ENCODE peak calls at places on chromosomes 12 and 14, in ten cellular contexts. W is neuronal stem cell; Q is ACHN; T is stromal cell of bone marrow; J is left cardiac atrium; K is astrocyte of the cerebellum; O is retinal pigment epithelial cell; A is activated gamma-delta T cell treated with Interleukin-2 at 50 U/mL for 16 hours; X is stimulated activated CD4-positive, alpha-beta T cell treated with anti-CD3 and anti-CD28 coated beads, Interleukin-15, amount 100 ng/mL, for 24 hours; V is stimulated activated naive CD4-positive, alpha-beta T cell. P is an unnamed sample.

GRCh38 chr12:122980192-122981035 is at the start of gene ARL6IP4:
- DNase-seq in W (peak), V (peak), O (no peak), Q (peak), A (peak), K (no peak), J (peak), T (no peak), X (peak), P (no peak)

GRCh38 chr14:89639687-89640086 is 222.7 kb upstream of the FOXN3 start:
- DNase-seq in X (no peak), J (no peak), K (no peak), A (no peak), O (no peak), W (no peak), Q (no peak), V (no peak), T (no peak), P (no peak)

GRCh38 chr12:130770413-130771028 is 54.4 kb upstream of the RIMBP2 start:
- DNase-seq in O (no peak), K (no peak), J (no peak), V (no peak), T (no peak), Q (no peak), A (no peak), W (no peak), X (no peak), P (no peak)

GRCh38 chr14:65179918-65180724 is 77.8 kb upstream of the MAX start:
- DNase-seq in J (peak), Q (peak), W (no peak), O (peak), K (peak), V (no peak), X (peak), A (no peak), T (peak), P (peak)

GRCh38 chr12:55697686-55698085 is 10.0 kb downstream of the ITGA7 start:
- DNase-seq in T (no peak), Q (no peak), K (no peak), J (no peak), A (no peak), O (no peak), V (no peak), W (no peak), X (no peak), P (no peak)

GRCh38 chr12:101933866-101934514 is 56.6 kb downstream of the DRAM1 start:
- DNase-seq in Q (no peak), O (no peak), V (no peak), W (no peak), X (no peak), A (no peak), K (no peak), J (peak), T (no peak), P (no peak)

GRCh38 chr12:1692895-1693294 is 2.0 kb downstream of the ADIPOR2 start:
- DNase-seq in J (no peak), V (no peak), O (no peak), A (no peak), Q (no peak), W (no peak), T (no peak), K (no peak), X (no peak), P (no peak)

GRCh38 chr12:31928246-31929139 is 30.7 kb upstream of the RESF1 start:
- DNase-seq in J (no peak), O (no peak), K (no peak), W (no peak), A (no peak), V (peak), T (no peak), X (peak), Q (no peak), P (no peak)

GRCh38 chr12:19140381-19141236 is 11.1 kb downstream of the PLEKHA5 start:
- DNase-seq in V (no peak), X (no peak), O (no peak), Q (peak), W (no peak), A (no peak), K (no peak), T (no peak), J (no peak), P (no peak)

GRCh38 chr14:22378181-22378580 is 210.8 kb downstream of the DAD1 start:
- DNase-seq in O (no peak), W (no peak), Q (no peak), K (no peak), T (no peak), A (no peak), V (no peak), X (no peak), J (no peak), P (no peak)

GRCh38 chr12:130603566-130603965 is 112.5 kb downstream of the RIMBP2 start:
- DNase-seq in J (no peak), A (no peak), T (no peak), Q (no peak), X (no peak), V (no peak), K (no peak), O (no peak), W (no peak), P (no peak)